ENCODE peak calls at places on chromosome 15, in six cellular contexts. E is NCI-H2081; T is stimulated activated CD8-positive, alpha-beta memory T cell treated with anti-CD3 and anti-CD28 coated beads, Interleukin-7, amount 100 ng/mL, for 4 hours; Z is NCI-H774; W is adrenal gland; H is Kasumi-1. A is an unnamed sample.

GRCh38 chr15:32956006-32956405 is 238.2 kb downstream of the GREM1 start:
- DNase-seq in E (peak; percentile 73), Z (no peak), H (peak; percentile 1), T (no peak), W (no peak), A (no peak)

GRCh38 chr15:68682330-68682729 is 103.5 kb downstream of the CORO2B start:
- DNase-seq in T (no peak), E (peak; percentile 2), Z (no peak), H (no peak), W (no peak), A (no peak)

GRCh38 chr15:65524226-65524625 is 6.0 kb upstream of the HACD3 start:
- DNase-seq in E (no peak), H (no peak), W (no peak), T (no peak), Z (no peak), A (no peak)

GRCh38 chr15:64386291-64386690 is 1.3 kb upstream of the TRIP4 start:
- DNase-seq in T (no peak), H (no peak), Z (no peak), W (no peak), E (no peak), A (no peak)

GRCh38 chr15:69045810-69046209 is 31.3 kb downstream of the NOX5 start:
- DNase-seq in H (no peak), Z (no peak), T (no peak), E (no peak), W (no peak), A (no peak)

GRCh38 chr15:63818191-63818590 is 15.6 kb downstream of the HERC1 start:
- DNase-seq in W (no peak), H (peak; percentile 81), T (no peak), Z (no peak), E (no peak), A (no peak)

GRCh38 chr15:78620839-78621421 is at the start of gene CHRNA3:
- DNase-seq in T (no peak), Z (no peak), E (peak; percentile 36), H (no peak), W (peak; percentile 13), A (no peak)

GRCh38 chr15:101675015-101675414 is 22.8 kb upstream of the TM2D3 start:
- DNase-seq in E (no peak), Z (no peak), W (no peak), H (no peak), T (no peak), A (no peak)

GRCh38 chr15:26382416-26383086 is 390.3 kb downstream of the GABRB3 start:
- DNase-seq in E (no peak), W (no peak), Z (no peak), H (no peak), T (no peak), A (no peak)

GRCh38 chr15:49558924-49559323 is 61.7 kb downstream of the FAM227B start:
- DNase-seq in E (no peak), T (no peak), W (no peak), Z (no peak), H (peak; percentile 68), A (no peak)

GRCh38 chr15:88803241-88803919 is at the start of gene ACAN:
- DNase-seq in W (no peak), T (no peak), E (no peak), Z (no peak), H (no peak), A (no peak)

GRCh38 chr15:67501177-67501835 is 19.6 kb upstream of the C15orf61 start:
- DNase-seq in W (no peak), E (peak; percentile 14), T (no peak), H (peak; percentile 29), Z (peak; percentile 20), A (no peak)

GRCh38 chr15:74053941-74054529 is 28.3 kb downstream of the GOLGA6A start:
- DNase-seq in Z (peak; percentile 65), H (peak; percentile 62), W (peak; percentile 75), T (peak; percentile 33), E (peak; percentile 82), A (peak; percentile 74)

GRCh38 chr15:56365075-56365711 is at the start of gene TEX9:
- DNase-seq in E (peak; percentile 91), H (peak; percentile 85), T (peak; percentile 57), Z (peak; percentile 83), W (peak; percentile 93), A (peak; percentile 70)

GRCh38 chr15:68578960-68579935 is at the start of gene CORO2B:
- DNase-seq in Z (no peak), H (peak; percentile 5), W (no peak), E (peak; percentile 58), T (peak; percentile 13), A (no peak)

GRCh38 chr15:69855601-69856000 is 242.1 kb downstream of the TLE3 start:
- DNase-seq in W (no peak), T (no peak), H (no peak), E (no peak), Z (no peak), A (no peak)

GRCh38 chr15:90037961-90038633 is 37.0 kb downstream of the ZNF710 start:
- DNase-seq in W (no peak), Z (no peak), E (no peak), H (no peak), T (no peak), A (peak; percentile 66)

GRCh38 chr15:64070965-64071851 is 22.4 kb downstream of the CIAO2A start:
- DNase-seq in E (no peak), H (peak; percentile 28), W (peak; percentile 85), Z (no peak), T (no peak), A (peak; percentile 73)

GRCh38 chr15:57683481-57683880 is 23.0 kb upstream of the POLR2M start:
- DNase-seq in H (no peak), E (no peak), T (no peak), Z (no peak), W (no peak), A (no peak)

GRCh38 chr15:52790166-52790708 is at the start of gene ONECUT1:
- DNase-seq in Z (peak; percentile 45), H (no peak), W (no peak), E (peak; percentile 72), T (peak; percentile 38), A (no peak)

GRCh38 chr15:51448592-51449494 is 107.4 kb downstream of the GLDN start:
- DNase-seq in T (no peak), H (no peak), W (no peak), E (no peak), Z (no peak), A (no peak)

GRCh38 chr15:63884953-63885352 is 51.2 kb upstream of the HERC1 start:
- DNase-seq in T (no peak), W (no peak), E (no peak), H (no peak), Z (no peak), A (no peak)

GRCh38 chr15:51004103-51004536 is 90.6 kb downstream of the TNFAIP8L3 start:
- DNase-seq in W (no peak), Z (no peak), H (no peak), T (no peak), E (no peak), A (peak; percentile 72)

GRCh38 chr15:25508369-25509002 is 69.7 kb upstream of the UBE3A start:
- DNase-seq in E (peak; percentile 36), W (peak; percentile 25), Z (no peak), T (no peak), H (no peak), A (no peak)

GRCh38 chr15:88982304-88982945 is 69.2 kb upstream of the MFGE8 start:
- DNase-seq in T (no peak), Z (no peak), W (peak; percentile 90), H (no peak), E (no peak), A (no peak)

GRCh38 chr15:38195191-38195901 is 57.3 kb upstream of the SPRED1 start:
- DNase-seq in H (no peak), Z (peak; percentile 22), T (no peak), W (no peak), E (no peak), A (no peak)

A was measured in CD14-positive monocyte.